ENCODE peak calls at places on chromosomes 11 and 22, in nine cellular contexts. One of them, this sample, is unnamed.

GRCh38 chr11:73856001-73856663 is 20.5 kb downstream of the COA4 start:
- DNase-seq in A172: no peak
- DNase-seq in dorsolateral prefrontal cortex: no peak
- DNase-seq in heart left ventricle: no peak
- DNase-seq in HuH-7: no peak
- DNase-seq in Kasumi-1: no peak
- DNase-seq in HuH-7.5: no peak
- DNase-seq in SHP77 treated with DMSO at 0.1 percent for 48 hours: no peak
- DNase-seq in GDM1: no peak
- DNase-seq in this sample: peak

GRCh38 chr11:60918251-60918940 is 4.4 kb downstream of the TMEM109 start:
- DNase-seq in A172: no peak
- DNase-seq in dorsolateral prefrontal cortex: no peak
- DNase-seq in heart left ventricle: no peak
- DNase-seq in HuH-7: no peak
- DNase-seq in Kasumi-1: no peak
- DNase-seq in HuH-7.5: no peak
- DNase-seq in SHP77 treated with DMSO at 0.1 percent for 48 hours: no peak
- DNase-seq in GDM1: no peak
- DNase-seq in this sample: no peak

GRCh38 chr22:49329636-49330035 is 498.0 kb downstream of the BRD1 start:
- DNase-seq in A172: no peak
- DNase-seq in dorsolateral prefrontal cortex: no peak
- DNase-seq in heart left ventricle: no peak
- DNase-seq in HuH-7: no peak
- DNase-seq in Kasumi-1: no peak
- DNase-seq in HuH-7.5: no peak
- DNase-seq in SHP77 treated with DMSO at 0.1 percent for 48 hours: no peak
- DNase-seq in GDM1: no peak
- DNase-seq in this sample: no peak

GRCh38 chr11:64879226-64879900 is 942 bp upstream of the EHD1 start:
- DNase-seq in A172: no peak
- DNase-seq in dorsolateral prefrontal cortex: no peak
- DNase-seq in heart left ventricle: peak
- DNase-seq in HuH-7: no peak
- DNase-seq in Kasumi-1: peak
- DNase-seq in HuH-7.5: no peak
- DNase-seq in SHP77 treated with DMSO at 0.1 percent for 48 hours: no peak
- DNase-seq in GDM1: no peak
- DNase-seq in this sample: no peak

GRCh38 chr11:17788084-17788483 is 53.5 kb downstream of the KCNC1 start:
- DNase-seq in A172: no peak
- DNase-seq in dorsolateral prefrontal cortex: no peak
- DNase-seq in heart left ventricle: no peak
- DNase-seq in HuH-7: no peak
- DNase-seq in Kasumi-1: no peak
- DNase-seq in HuH-7.5: no peak
- DNase-seq in SHP77 treated with DMSO at 0.1 percent for 48 hours: no peak
- DNase-seq in GDM1: no peak
- DNase-seq in this sample: no peak

GRCh38 chr22:25402501-25403283 is 161.8 kb upstream of the GRK3 start:
- DNase-seq in A172: peak
- DNase-seq in dorsolateral prefrontal cortex: no peak
- DNase-seq in heart left ventricle: peak
- DNase-seq in HuH-7: no peak
- DNase-seq in Kasumi-1: no peak
- DNase-seq in HuH-7.5: peak
- DNase-seq in SHP77 treated with DMSO at 0.1 percent for 48 hours: no peak
- DNase-seq in GDM1: no peak
- DNase-seq in this sample: no peak

GRCh38 chr22:42172385-42173172 is 42.0 kb upstream of the CYP2D6 start:
- DNase-seq in A172: no peak
- DNase-seq in dorsolateral prefrontal cortex: no peak
- DNase-seq in heart left ventricle: no peak
- DNase-seq in HuH-7: no peak
- DNase-seq in Kasumi-1: no peak
- DNase-seq in HuH-7.5: no peak
- DNase-seq in SHP77 treated with DMSO at 0.1 percent for 48 hours: no peak
- DNase-seq in GDM1: no peak
- DNase-seq in this sample: no peak

GRCh38 chr22:24418786-24419479 is 8.5 kb upstream of the ADORA2A start:
- DNase-seq in A172: no peak
- DNase-seq in dorsolateral prefrontal cortex: no peak
- DNase-seq in heart left ventricle: no peak
- DNase-seq in HuH-7: no peak
- DNase-seq in Kasumi-1: no peak
- DNase-seq in HuH-7.5: no peak
- DNase-seq in SHP77 treated with DMSO at 0.1 percent for 48 hours: peak
- DNase-seq in GDM1: no peak
- DNase-seq in this sample: no peak

This sample was measured in COLO829.